ENCODE peak calls at places on chromosomes 7 and 10, in six cellular contexts. X, N, Y, F, Z and A are unnamed samples.

GRCh38 chr10:33252794-33253203 is 81.7 kb downstream of the NRP1 start:
- DNase-seq in N (peak; percentile 89), X (no peak), Z (no peak), F (no peak), Y (peak; percentile 88), A (no peak)

GRCh38 chr7:90931996-90932912 is 332.0 kb upstream of the FZD1 start:
- DNase-seq in F (no peak), X (no peak), Z (no peak), Y (peak; percentile 22), N (no peak), A (no peak)

GRCh38 chr7:73773700-73774517 is 3.8 kb upstream of the CLDN3 start:
- DNase-seq in N (no peak), X (no peak), Y (no peak), Z (no peak), F (no peak), A (no peak)

GRCh38 chr10:9596368-9596920 is 1421.2 kb upstream of the CELF2 start:
- DNase-seq in F (no peak), N (peak; percentile 93), Y (peak; percentile 53), X (no peak), Z (no peak), A (peak; percentile 85)

GRCh38 chr7:150897502-150898474 is 45.5 kb downstream of the AOC1 start:
- DNase-seq in F (no peak), Y (no peak), X (no peak), Z (no peak), N (peak; percentile 42), A (peak; percentile 66)

GRCh38 chr7:45180084-45180986 is 22.7 kb downstream of the RAMP3 start:
- DNase-seq in Z (no peak), N (no peak), Y (no peak), F (no peak), X (peak; percentile 46), A (no peak)

GRCh38 chr7:8018961-8019360 is 50.4 kb downstream of the GLCCI1 start:
- DNase-seq in N (no peak), Y (no peak), Z (no peak), F (no peak), X (no peak), A (no peak)

GRCh38 chr10:5512881-5513698 is 11.7 kb upstream of the CALML3 start:
- DNase-seq in Z (no peak), Y (no peak), X (peak; percentile 39), F (no peak), N (no peak), A (no peak)

GRCh38 chr10:76231258-76231934 is 800.0 kb downstream of the LRMDA start:
- DNase-seq in F (no peak), Z (peak; percentile 76), N (no peak), Y (no peak), X (no peak), A (no peak)
- H3K4me3 ChIP-seq in F (no peak overlapping the region), Z (no peak overlapping the region), N (no peak overlapping the region), Y (no peak overlapping the region), X (no peak overlapping the region), A (no peak overlapping the region)

GRCh38 chr7:79534128-79534527 is 80.7 kb upstream of the MAGI2 start:
- DNase-seq in X (no peak), Y (no peak), N (no peak), Z (no peak), F (no peak), A (no peak)
- TF ChIP-seq CTCF in X (no peak), Y (no peak), N (no peak), Z (no peak), F (no peak), A (no peak)

GRCh38 chr10:58275908-58276307 is 6.9 kb downstream of the CISD1 start:
- DNase-seq in Y (peak; percentile 81), N (no peak), F (no peak), Z (no peak), X (no peak), A (no peak)
- H3K4me3 ChIP-seq in Y (no peak overlapping the region), N (no peak overlapping the region), F (no peak overlapping the region), Z (no peak overlapping the region), X (no peak overlapping the region), A (no peak overlapping the region)

DNA sequence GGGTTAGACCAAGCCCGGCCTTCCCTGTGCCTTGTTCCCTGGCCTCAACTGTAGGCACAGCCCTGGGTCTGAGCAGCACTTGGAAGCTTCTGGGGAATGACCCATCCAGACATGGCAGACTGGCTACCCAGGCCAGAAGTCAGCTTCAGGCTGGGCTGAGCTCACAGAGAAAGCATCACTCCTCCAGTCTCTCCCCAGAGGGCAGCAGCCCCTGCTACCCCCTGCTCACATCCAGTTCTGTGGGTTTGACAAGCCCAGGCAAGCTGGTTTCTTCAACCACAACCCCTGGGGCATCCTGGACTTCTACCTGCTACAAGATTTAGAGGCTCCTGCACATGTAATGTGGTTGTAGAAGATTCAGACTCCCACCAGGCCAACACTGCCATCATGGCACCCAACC is 9.0 kb downstream of the C10orf71 start:
- DNase-seq in F (no peak), Z (no peak), Y (no peak), X (no peak), N (peak; percentile 26), A (no peak)
- TF ChIP-seq CTCF in F (no peak), Z (no peak), Y (no peak), X (no peak), N (no peak), A (no peak)

GRCh38 chr10:89306019-89306418 is 4.2 kb downstream of the IFIT2 start:
- DNase-seq in Y (no peak), Z (no peak), N (no peak), F (no peak), X (no peak), A (no peak)
- H3K4me3 ChIP-seq in Y (no peak overlapping the region), Z (no peak overlapping the region), N (no peak overlapping the region), F (no peak overlapping the region), X (no peak overlapping the region), A (no peak overlapping the region)

GRCh38 chr10:24915304-24915703 is 37.1 kb downstream of the PRTFDC1 start:
- DNase-seq in F (no peak), Y (no peak), Z (no peak), N (no peak), X (no peak), A (no peak)
- TF ChIP-seq CTCF in F (no peak), Y (no peak), Z (no peak), N (no peak), X (no peak), A (no peak)